ENCODE peak calls at places on chromosomes 11 and 22, in four cellular contexts. D is H1, T is lower leg skin, J is HCT116. L is an unnamed sample.

GRCh38 chr22:21718492-21718891 is 17.1 kb downstream of the YPEL1 start:
- DNase-seq in D (no peak), T (no peak), J (no peak), L (no peak)

GRCh38 chr11:69065136-69065710 is 16.5 kb downstream of the TPCN2 start:
- DNase-seq in D (no peak), T (no peak), J (no peak), L (no peak)

GRCh38 chr11:124788521-124788920 is 11.7 kb downstream of the MSANTD2 start:
- DNase-seq in D (no peak), T (no peak), J (no peak), L (no peak)

GRCh38 chr11:110337570-110338193 is 41.3 kb upstream of the RDX start:
- DNase-seq in D (no peak), T (no peak), J (peak; percentile 76), L (no peak)

GRCh38 chr11:96254854-96255253 is 88.1 kb downstream of the MAML2 start:
- DNase-seq in D (no peak), T (no peak), J (no peak), L (no peak)

GRCh38 chr11:131351848-131352247 is 18.6 kb upstream of the NTM start:
- DNase-seq in D (no peak), T (no peak), J (no peak), L (no peak)

GRCh38 chr11:725624-726202 is 19.7 kb downstream of the EPS8L2 start:
- DNase-seq in D (peak; percentile 71), T (no peak), J (no peak), L (no peak)

GRCh38 chr11:131025020-131025419 is 108.7 kb upstream of the SNX19 start:
- DNase-seq in D (no peak), T (no peak), J (no peak), L (no peak)

GRCh38 chr11:70628881-70629844 is 230.8 kb downstream of the CTTN start:
- DNase-seq in D (no peak), T (peak; percentile 92), J (no peak), L (peak; percentile 18)

GRCh38 chr22:38566726-38567504 is 3.1 kb downstream of the DMC1 start:
- DNase-seq in D (peak; percentile 23), T (no peak), J (no peak), L (no peak)

GRCh38 chr11:129224538-129224937 is 32.4 kb upstream of the ARHGAP32 start:
- DNase-seq in D (no peak), T (no peak), J (no peak), L (no peak)

GRCh38 chr11:92846542-92847125 is 122.8 kb upstream of the MTNR1B start:
- DNase-seq in D (no peak), T (no peak), J (no peak), L (no peak)

GRCh38 chr11:83119216-83119615 is 37.7 kb upstream of the PCF11 start:
- DNase-seq in D (no peak), T (no peak), J (no peak), L (no peak)

GRCh38 chr22:30250713-30251267 is 4.2 kb upstream of the LIF start:
- DNase-seq in D (no peak), T (peak; percentile 85), J (no peak), L (peak; percentile 70)

GRCh38 chr11:65448418-65449196 is 26.0 kb downstream of the NEAT1 start:
- DNase-seq in D (no peak), T (peak; percentile 87), J (no peak), L (no peak)

GRCh38 chr11:20035701-20036601 is 124.3 kb downstream of the DBX1 start:
- DNase-seq in D (no peak), T (no peak), J (no peak), L (no peak)

GRCh38 chr11:59183768-59184167 is 11.8 kb downstream of the DTX4 start:
- DNase-seq in D (no peak), T (no peak), J (no peak), L (no peak)

GRCh38 chr11:47724041-47724729 is 9.0 kb upstream of the AGBL2 start:
- DNase-seq in D (no peak), T (no peak), J (no peak), L (no peak)

GRCh38 chr22:43992331-43992821 is 31.7 kb upstream of the PARVB start:
- DNase-seq in D (no peak), T (no peak), J (no peak), L (no peak)

GRCh38 chr11:131579932-131580387 is 209.5 kb downstream of the NTM start:
- DNase-seq in D (peak; percentile 75), T (no peak), J (no peak), L (no peak)

GRCh38 chr11:71489311-71490043 is 36.5 kb downstream of the NADSYN1 start:
- DNase-seq in D (peak; percentile 33), T (peak; percentile 67), J (no peak), L (peak; percentile 48)

GRCh38 chr11:100830978-100831732 is 144.1 kb downstream of the ARHGAP42 start:
- DNase-seq in D (no peak), T (no peak), J (no peak), L (peak; percentile 27)

GRCh38 chr11:85483861-85484260 is 143.3 kb downstream of the DLG2 start:
- DNase-seq in D (no peak), T (no peak), J (no peak), L (no peak)

GRCh38 chr11:7263842-7264241 is 12.1 kb downstream of the SYT9 start:
- DNase-seq in D (no peak), T (no peak), J (no peak), L (no peak)

GRCh38 chr11:60872952-60873524 is 5.7 kb downstream of the ZP1 start:
- DNase-seq in D (peak; percentile 60), T (peak; percentile 70), J (no peak), L (no peak)

GRCh38 chr11:89405629-89406028 is 85.5 kb downstream of the NOX4 start:
- DNase-seq in D (no peak), T (no peak), J (peak; percentile 6), L (no peak)

GRCh38 chr11:74255741-74256369 is 55.6 kb downstream of the P4HA3 start:
- DNase-seq in D (peak; percentile 54), T (peak; percentile 89), J (peak; percentile 29), L (no peak)

DNA sequence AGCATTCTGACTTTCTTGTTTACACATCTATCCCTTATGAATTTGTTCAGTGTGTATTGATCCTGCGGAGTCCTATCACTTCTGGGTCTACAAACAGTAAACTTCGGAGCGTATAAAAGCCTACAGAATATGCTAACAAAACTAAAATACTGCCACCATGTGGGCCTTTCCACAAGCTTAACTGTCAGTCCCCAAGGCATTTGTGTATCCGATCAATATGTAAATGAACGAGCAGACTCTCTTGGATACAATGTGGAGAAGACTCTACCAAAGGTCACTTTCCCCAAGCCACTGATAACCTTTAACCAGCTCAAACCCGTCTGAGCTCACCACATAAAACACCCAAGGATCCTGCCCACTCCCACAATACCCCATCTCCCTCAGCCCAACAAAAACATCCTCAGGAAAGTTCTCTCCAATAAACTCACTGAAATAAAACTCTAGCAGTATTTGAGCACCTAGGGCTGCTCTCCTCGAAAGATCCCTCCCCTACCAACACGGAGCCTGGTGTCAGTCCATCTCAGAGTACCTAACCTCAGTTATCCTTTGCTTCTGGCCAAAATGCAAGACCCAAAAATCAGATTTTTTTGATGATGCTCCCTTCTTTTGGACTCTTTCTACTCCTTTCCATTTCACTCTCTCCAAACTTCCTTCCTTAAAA is 17.8 kb downstream of the ADA2 start:
- DNase-seq in D (no peak), T (no peak), J (no peak), L (no peak)
- TF ChIP-seq CTCF in D (peak; percentile 43), T (no peak), J (peak; percentile 17), L (no peak)

GRCh38 chr22:19942886-19943664 is 1.5 kb upstream of the TXNRD2 start:
- DNase-seq in D (no peak), T (no peak), J (no peak), L (no peak)
- TF ChIP-seq POLR2A in D (no peak), T (no peak), J (no peak), L (no peak)

DNA sequence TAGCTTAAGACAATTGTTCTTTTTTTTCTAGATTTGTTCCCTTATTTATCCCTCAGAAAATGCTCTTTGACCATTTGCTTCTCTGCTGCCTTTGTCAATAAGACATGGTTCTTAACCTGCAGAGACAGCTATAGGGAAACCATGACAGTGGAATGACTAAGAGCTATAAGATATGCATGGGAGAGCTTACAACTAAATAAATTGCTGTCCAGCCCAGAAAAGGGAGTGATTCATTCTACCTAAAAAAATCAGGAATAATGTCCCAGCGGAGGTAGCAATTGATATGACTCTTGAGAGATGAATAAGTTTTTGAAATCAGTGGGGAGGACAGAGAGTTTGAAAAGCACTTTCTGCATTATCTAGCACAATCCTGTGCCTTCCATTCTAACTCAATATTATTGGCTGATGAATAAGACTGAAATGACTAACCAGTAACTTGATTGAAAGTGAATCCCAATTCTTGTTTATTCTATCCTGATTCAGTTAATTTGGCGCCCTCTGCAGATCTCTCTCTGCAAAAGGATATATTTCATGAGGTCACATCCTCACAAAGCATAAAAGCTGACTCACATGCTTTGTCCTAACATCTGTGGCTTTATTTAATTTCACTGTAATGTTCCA is 680.5 kb upstream of the API5 start:
- DNase-seq in D (no peak), T (no peak), J (no peak), L (no peak)
- TF ChIP-seq CTCF in D (peak; percentile 54), T (no peak), J (no peak), L (no peak)

DNA sequence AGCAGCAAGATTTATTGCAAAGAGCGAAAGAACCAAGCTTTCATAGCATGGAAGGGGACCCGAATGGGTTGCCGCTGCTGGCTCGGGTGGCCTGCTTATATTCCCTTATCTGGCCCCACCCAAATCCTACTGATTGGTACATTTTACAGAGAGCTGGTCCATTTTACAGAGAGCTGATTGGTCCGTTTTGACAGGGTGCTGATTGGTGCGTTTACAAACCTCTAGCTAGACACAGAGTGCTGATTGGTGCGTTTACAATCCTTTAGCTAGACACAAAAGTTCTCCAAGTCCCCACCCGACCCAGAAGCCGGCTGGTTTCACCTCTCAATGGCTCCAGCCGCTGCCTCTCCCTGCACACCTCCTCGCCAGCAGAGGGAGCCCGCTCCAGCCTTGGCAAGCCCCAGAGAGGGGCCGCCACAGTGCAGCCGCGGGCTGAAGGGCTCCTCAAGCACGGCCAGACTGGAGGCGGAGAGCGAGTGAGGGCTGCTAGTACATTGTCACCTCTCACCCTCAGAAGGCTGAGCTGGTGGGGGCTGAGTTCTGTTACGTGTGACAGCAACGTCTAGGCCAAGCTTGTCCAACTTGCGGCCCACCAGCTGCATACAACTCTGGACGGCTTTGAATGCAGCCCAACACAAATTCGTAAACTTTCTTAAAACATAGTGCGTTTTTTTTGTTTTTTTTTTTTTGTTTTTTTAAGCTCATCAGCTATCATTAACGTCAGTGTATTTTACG is 8.7 kb downstream of the PTH start:
- DNase-seq in D (peak; percentile 91), T (no peak), J (no peak), L (no peak)
- TF ChIP-seq POLR2A in D (no peak), T (no peak), J (no peak), L (no peak)

L was measured in breast epithelium.